ENCODE peak calls at places on chromosomes 2 and 18, in five cellular contexts. H is natural killer cell treated with Interleukin-12 subunit alpha and Interleukin-12 subunit beta and Interleukin-15 and Interleukin-18, amount 100 ng/mL, for 72 hours; V is amygdala; L is Kasumi-1; Z is activated naive CD8-positive, alpha-beta T cell treated with anti-CD3 and anti-CD28 coated beads, Interleukin-2, amount 10 ng/mL, durations not matched to agents 7 days and 5 days. Y is an unnamed sample.

GRCh38 chr2:109144271-109144670 is 15.3 kb downstream of the SH3RF3 start:
- DNase-seq in V (no peak), Z (no peak), H (no peak), L (peak; percentile 73), Y (peak; percentile 25)

GRCh38 chr2:176093145-176093888 is 796 bp downstream of the HOXD13 start:
- DNase-seq in Z (no peak), H (no peak), L (peak; percentile 39), V (no peak), Y (peak; percentile 42)

GRCh38 chr18:34867520-34867919 is 157.4 kb downstream of the DTNA start:
- DNase-seq in H (no peak), V (no peak), L (peak; percentile 36), Z (peak; percentile 38), Y (peak; percentile 53)

GRCh38 chr2:17122887-17123501 is 395.2 kb downstream of the RAD51AP2 start:
- DNase-seq in H (no peak), L (peak; percentile 95), V (no peak), Z (no peak), Y (no peak)

GRCh38 chr2:75375646-75376582 is 176.6 kb upstream of the TACR1 start:
- DNase-seq in V (no peak), L (no peak), Z (no peak), H (no peak), Y (no peak)

GRCh38 chr18:50453014-50453680 is 78.3 kb downstream of the SKA1 start:
- DNase-seq in V (no peak), Z (no peak), H (no peak), L (no peak), Y (no peak)

GRCh38 chr2:37319754-37320609 is 4.7 kb downstream of the PRKD3 start:
- DNase-seq in Z (no peak), L (no peak), V (no peak), H (no peak), Y (no peak)

GRCh38 chr2:116802671-116803070 is 1011.8 kb upstream of the DDX18 start:
- DNase-seq in Z (no peak), V (no peak), L (no peak), H (no peak), Y (no peak)

GRCh38 chr18:45374878-45375630 is 240.2 kb upstream of the SLC14A2 start:
- DNase-seq in V (no peak), Z (no peak), H (no peak), L (no peak), Y (no peak)

GRCh38 chr2:51510298-51510697 is 478.4 kb upstream of the NRXN1 start:
- DNase-seq in V (no peak), Z (no peak), H (no peak), L (peak; percentile 43), Y (no peak)

GRCh38 chr18:7645756-7646155 is 78.6 kb downstream of the PTPRM start:
- DNase-seq in Z (no peak), L (no peak), H (no peak), V (no peak), Y (no peak)

GRCh38 chr2:36695746-36696415 is 626 bp upstream of the VIT start:
- DNase-seq in V (no peak), L (no peak), Z (no peak), H (no peak), Y (no peak)

GRCh38 chr2:217934321-217935131 is 68.3 kb downstream of the TNS1 start:
- DNase-seq in L (peak; percentile 76), V (no peak), H (no peak), Z (no peak), Y (no peak)

GRCh38 chr2:189076572-189076971 is 102.4 kb downstream of the COL3A1 start:
- DNase-seq in Z (no peak), H (no peak), L (no peak), V (no peak), Y (no peak)

GRCh38 chr18:2881490-2882195 is 34.8 kb downstream of the EMILIN2 start:
- DNase-seq in H (no peak), L (no peak), Z (no peak), V (no peak), Y (no peak)

GRCh38 chr18:24181806-24182205 is 42.9 kb downstream of the CABYR start:
- DNase-seq in Z (no peak), V (no peak), L (no peak), H (no peak), Y (no peak)

GRCh38 chr2:143581134-143581533 is 451.9 kb downstream of the ARHGAP15 start:
- DNase-seq in L (no peak), H (no peak), Z (no peak), V (no peak), Y (no peak)

GRCh38 chr18:36460324-36460850 is 162.9 kb downstream of the FHOD3 start:
- DNase-seq in L (no peak), V (no peak), H (no peak), Z (no peak), Y (no peak)

GRCh38 chr18:22713511-22713910 is 219.6 kb upstream of the RBBP8 start:
- DNase-seq in H (no peak), V (no peak), Z (no peak), L (no peak), Y (no peak)

Y was measured in DND-41.